ENCODE peak calls at places on chromosomes 7 and 10, in six cellular contexts. I is AG10803, K is tibial artery, V is AG04449, X is fibroblast of lung, E is hepatocyte. O is an unnamed sample.

GRCh38 chr10:89985446-89985845 is 284.1 kb downstream of the KIF20B start:
- DNase-seq in I (no peak), K (no peak), V (no peak), X (no peak), E (no peak), O (no peak)

GRCh38 chr7:157527235-157527634 is 190.4 kb downstream of the DNAJB6 start:
- DNase-seq in I (no peak), K (no peak), V (no peak), X (no peak), E (no peak), O (no peak)

GRCh38 chr7:103937680-103938079 is 51.8 kb downstream of the RELN start:
- DNase-seq in I (no peak), K (no peak), V (no peak), X (no peak), E (no peak), O (no peak)

GRCh38 chr7:112201421-112201820 is 4.8 kb downstream of the DOCK4 start:
- DNase-seq in I (peak), K (no peak), V (no peak), X (peak), E (no peak), O (no peak)

GRCh38 chr10:11255796-11256444 is 238.2 kb downstream of the CELF2 start:
- DNase-seq in I (no peak), K (no peak), V (no peak), X (no peak), E (no peak), O (no peak)

GRCh38 chr10:14583252-14583651 is 191.4 kb downstream of the FAM107B start:
- DNase-seq in I (no peak), K (no peak), V (no peak), X (no peak), E (no peak), O (no peak)

GRCh38 chr7:157017149-157017548 is 6.7 kb upstream of the MNX1 start:
- DNase-seq in I (no peak), K (no peak), V (no peak), X (no peak), E (no peak), O (no peak)

GRCh38 chr7:13097508-13097907 is 410.1 kb downstream of the ARL4A start:
- DNase-seq in I (no peak), K (no peak), V (no peak), X (no peak), E (no peak), O (no peak)

GRCh38 chr10:128780379-128780778 is 654.2 kb upstream of the MKI67 start:
- DNase-seq in I (no peak), K (no peak), V (no peak), X (no peak), E (no peak), O (no peak)

GRCh38 chr7:137953692-137954470 is 48.0 kb downstream of the CREB3L2 start:
- DNase-seq in I (peak), K (no peak), V (no peak), X (peak), E (peak), O (no peak)

GRCh38 chr10:31319602-31320178 is 674 bp downstream of the ZEB1 start:
- DNase-seq in I (no peak), K (no peak), V (no peak), X (no peak), E (peak), O (no peak)

GRCh38 chr10:78777466-78778256 is 291.1 kb upstream of the ZMIZ1 start:
- DNase-seq in I (peak), K (peak), V (no peak), X (peak), E (peak), O (peak)

GRCh38 chr7:38178695-38179344 is 775 bp downstream of the STARD3NL start:
- DNase-seq in I (peak), K (no peak), V (no peak), X (peak), E (no peak), O (no peak)

GRCh38 chr7:4070214-4070613 is 611.9 kb upstream of the FOXK1 start:
- DNase-seq in I (no peak), K (no peak), V (no peak), X (no peak), E (no peak), O (no peak)

GRCh38 chr10:71213761-71214440 is 1.5 kb downstream of the UNC5B start:
- DNase-seq in I (peak), K (peak), V (peak), X (peak), E (peak), O (no peak)

GRCh38 chr10:30510184-30510931 is 76.4 kb downstream of the MAP3K8 start:
- DNase-seq in I (peak), K (peak), V (no peak), X (peak), E (peak), O (no peak)

GRCh38 chr10:3990307-3990706 is 205.3 kb upstream of the KLF6 start:
- DNase-seq in I (no peak), K (no peak), V (no peak), X (no peak), E (no peak), O (no peak)

GRCh38 chr7:149633976-149634945 is 136.7 kb upstream of the ZNF746 start:
- DNase-seq in I (no peak), K (no peak), V (no peak), X (no peak), E (no peak), O (no peak)

GRCh38 chr10:101617102-101617823 is 29.1 kb downstream of the DPCD start:
- DNase-seq in I (no peak), K (no peak), V (no peak), X (no peak), E (no peak), O (no peak)

GRCh38 chr7:119256001-119256400 is 1017.0 kb upstream of the KCND2 start:
- DNase-seq in I (no peak), K (no peak), V (no peak), X (no peak), E (no peak), O (no peak)

DNA sequence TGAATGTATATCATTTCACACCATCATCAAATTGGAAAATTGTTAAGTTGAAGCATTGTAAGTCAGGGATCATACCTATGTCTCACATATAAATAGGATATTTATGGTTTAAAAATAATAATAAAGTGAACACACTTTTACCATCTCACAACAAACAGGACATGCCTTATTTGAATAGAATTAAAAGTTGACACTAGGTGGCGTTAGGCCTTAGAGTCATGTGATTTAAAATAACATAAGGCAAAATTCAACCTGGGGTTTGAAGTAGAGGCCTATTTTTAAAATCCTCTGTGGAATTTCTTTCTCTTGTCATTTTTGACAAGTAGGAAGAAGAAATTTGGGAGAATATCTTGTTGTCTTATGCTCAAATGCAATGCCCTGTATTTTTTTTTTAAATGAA is 184.7 kb upstream of the PCDH15 start:
- DNase-seq in I (peak), K (no peak), V (no peak), X (peak), E (peak), O (no peak)
- TF ChIP-seq CTCF in I (peak), K (no peak), V (no peak), X (peak), E (peak), O (peak)

GRCh38 chr7:142371586-142372377 is 113.9 kb upstream of the PRSS58 start:
- DNase-seq in I (no peak), K (no peak), V (no peak), X (peak), E (no peak), O (no peak)
- TF ChIP-seq CTCF in I (no peak), K (no peak), V (no peak), X (no peak), E (no peak), O (no peak)

GRCh38 chr10:74953214-74953613 is 126.8 kb downstream of the KAT6B start:
- DNase-seq in I (no peak), K (no peak), V (no peak), X (no peak), E (no peak), O (no peak)

GRCh38 chr10:74955796-74956195 is 129.4 kb downstream of the KAT6B start:
- DNase-seq in I (peak), K (no peak), V (no peak), X (no peak), E (no peak), O (no peak)

GRCh38 chr10:74956555-74957111 is 130.2 kb downstream of the KAT6B start:
- DNase-seq in I (no peak), K (no peak), V (no peak), X (no peak), E (no peak), O (no peak)

GRCh38 chr10:74960670-74961069 is 134.3 kb downstream of the KAT6B start:
- DNase-seq in I (no peak), K (no peak), V (no peak), X (no peak), E (no peak), O (no peak)

GRCh38 chr10:74957199-74958084 is 131.0 kb downstream of the KAT6B start:
- DNase-seq in I (no peak), K (no peak), V (no peak), X (peak), E (no peak), O (no peak)
- TF ChIP-seq CTCF in I (no peak), K (no peak), V (no peak), X (no peak), E (no peak), O (no peak)

DNA sequence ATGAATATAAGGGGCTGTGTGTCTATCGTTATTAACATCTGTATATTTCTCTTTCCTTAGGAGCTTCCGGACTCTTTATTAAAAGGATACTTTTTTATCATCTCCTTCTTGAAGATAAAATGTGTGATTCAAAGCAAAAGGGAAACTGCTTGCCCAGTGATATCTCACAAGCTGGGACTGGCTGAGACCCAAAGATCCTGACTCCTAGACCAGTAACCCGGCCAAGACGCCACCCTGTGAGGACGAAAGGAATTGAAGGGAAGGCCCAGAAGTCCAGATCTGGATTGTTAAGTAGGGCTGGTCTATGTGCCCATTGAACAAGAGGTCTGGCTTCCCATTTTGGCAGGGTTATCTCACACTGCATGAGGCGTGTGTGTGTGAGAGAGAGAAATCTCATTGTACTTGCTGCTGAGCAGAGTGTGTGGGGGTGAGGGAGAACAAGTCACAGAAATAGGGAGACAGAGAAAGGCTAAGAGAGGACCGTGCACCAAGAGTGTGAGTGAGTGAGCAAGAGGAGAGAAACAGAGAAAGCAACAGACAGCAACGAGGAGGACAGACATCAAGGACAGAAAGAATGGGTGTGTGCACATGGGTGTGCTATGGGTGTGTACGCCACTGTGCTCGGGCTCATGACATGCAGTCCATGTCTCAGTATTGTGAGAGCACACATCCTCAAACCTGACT is 75.4 kb downstream of the PLXNA4 start:
- DNase-seq in I (peak), K (peak), V (no peak), X (peak), E (peak), O (peak)
- TF ChIP-seq CTCF in I (peak), K (peak), V (no peak), X (peak), E (peak), O (peak)

DNA sequence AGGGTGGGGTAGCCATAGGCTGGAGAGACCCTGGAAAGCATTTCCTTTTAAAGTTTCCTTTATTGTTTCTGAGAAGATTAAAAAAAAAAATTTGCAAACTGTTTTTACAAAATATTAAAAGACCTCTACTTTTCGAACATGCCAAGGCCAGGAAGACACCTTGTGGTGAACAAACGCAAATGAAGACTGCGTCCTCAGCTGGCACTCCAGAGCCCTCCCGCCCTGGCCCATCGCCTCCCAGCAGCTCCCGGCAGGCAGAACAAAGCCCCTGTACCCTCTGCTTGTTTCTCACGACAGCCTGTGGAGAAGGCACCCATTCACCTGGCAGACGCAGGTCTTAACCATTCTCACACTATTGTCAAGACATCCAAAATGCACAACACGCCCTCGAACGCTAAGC is 56.4 kb downstream of the ESYT2 start:
- DNase-seq in I (no peak), K (no peak), V (no peak), X (no peak), E (no peak), O (no peak)
- TF ChIP-seq CTCF in I (peak), K (no peak), V (no peak), X (peak), E (no peak), O (no peak)